ENCODE peak calls at places on chromosome 14, in nine cellular contexts. O, B, X, Z, P, Y, J, M and S are unnamed samples.
A peak's percentile ranks its signal among the peaks of the same experiment; 100 is the strongest.

GRCh38 chr14:104164512-104164911 is 26.1 kb downstream of the KIF26A start:
- DNase-seq in J (no peak), Z (no peak), Y (no peak), P (no peak), B (no peak), O (no peak), M (no peak), X (no peak), S (no peak)

GRCh38 chr14:105857816-105858675 is 331.7 kb downstream of the TMEM121 start:
- DNase-seq in Z (no peak), X (no peak), O (no peak), J (no peak), B (no peak), M (no peak), P (no peak), Y (peak; percentile 54), S (no peak)

GRCh38 chr14:51836417-51836816 is 24.0 kb upstream of the GNG2 start:
- DNase-seq in Y (no peak), P (no peak), X (no peak), M (no peak), B (no peak), Z (no peak), J (no peak), O (no peak), S (no peak)

GRCh38 chr14:104694991-104695659 is 5.7 kb downstream of the INF2 start:
- DNase-seq in B (no peak), O (peak; percentile 43), J (peak; percentile 54), Y (no peak), Z (no peak), X (no peak), M (no peak), P (no peak), S (no peak)

GRCh38 chr14:28896337-28896736 is 129.8 kb downstream of the FOXG1 start:
- DNase-seq in P (no peak), Y (no peak), Z (no peak), M (no peak), B (no peak), J (no peak), O (no peak), X (no peak), S (no peak)

GRCh38 chr14:99127651-99128167 is 144.3 kb downstream of the BCL11B start:
- DNase-seq in J (no peak), X (no peak), Y (no peak), B (no peak), M (no peak), Z (no peak), P (no peak), O (peak; percentile 31), S (no peak)

GRCh38 chr14:32701475-32701874 is 237.2 kb upstream of the NPAS3 start:
- DNase-seq in Y (no peak), X (no peak), O (no peak), J (no peak), P (no peak), B (no peak), M (no peak), Z (no peak), S (no peak)

GRCh38 chr14:102819176-102819628 is 42.0 kb downstream of the TRAF3 start:
- DNase-seq in B (no peak), Y (no peak), O (no peak), Z (no peak), X (no peak), P (peak; percentile 25), J (peak; percentile 44), M (no peak), S (no peak)

GRCh38 chr14:94066089-94066676 is 14.8 kb downstream of the DDX24 start:
- DNase-seq in J (no peak), B (no peak), Z (no peak), P (peak; percentile 59), M (no peak), O (no peak), X (no peak), Y (no peak), S (no peak)

GRCh38 chr14:61468063-61468825 is 146.9 kb downstream of the PRKCH start:
- DNase-seq in O (no peak), Y (no peak), X (no peak), J (no peak), P (no peak), B (no peak), M (no peak), Z (no peak), S (no peak)

GRCh38 chr14:20697273-20698017 is 8.9 kb downstream of the ANG start:
- DNase-seq in B (peak; percentile 75), J (peak; percentile 52), M (peak; percentile 88), Y (peak; percentile 75), O (peak; percentile 68), P (peak; percentile 75), Z (no peak), X (peak; percentile 83), S (peak; percentile 55)

GRCh38 chr14:68110989-68111704 is 291.6 kb downstream of the RAD51B start:
- DNase-seq in J (no peak), P (no peak), B (no peak), X (no peak), Z (no peak), M (no peak), Y (no peak), O (peak; percentile 37), S (no peak)

GRCh38 chr14:99427632-99428315 is 52.9 kb downstream of the SETD3 start:
- DNase-seq in J (no peak), X (no peak), M (peak; percentile 29), P (no peak), O (peak; percentile 17), Z (no peak), B (peak; percentile 56), Y (no peak), S (no peak)

GRCh38 chr14:34920339-34920738 is 45.2 kb upstream of the BAZ1A start:
- DNase-seq in B (peak; percentile 66), M (no peak), Y (no peak), Z (no peak), O (no peak), P (no peak), J (no peak), X (no peak), S (no peak)

GRCh38 chr14:52080817-52081755 is 12.2 kb upstream of the NID2 start:
- DNase-seq in M (peak; percentile 96), P (peak; percentile 14), O (peak; percentile 88), J (no peak), Z (no peak), X (peak; percentile 87), Y (no peak), B (peak; percentile 96), S (peak; percentile 3)

GRCh38 chr14:80845877-80846276 is 95.7 kb downstream of the CEP128 start:
- DNase-seq in Z (no peak), O (no peak), Y (no peak), P (no peak), M (no peak), X (no peak), J (no peak), B (no peak), S (no peak)

GRCh38 chr14:89573399-89573657 is 156.3 kb upstream of the FOXN3 start:
- DNase-seq in B (no peak), P (no peak), J (no peak), Z (no peak), Y (no peak), M (no peak), O (no peak), X (no peak), S (no peak)

GRCh38 chr14:104753528-104754212 is 723 bp downstream of the SIVA1 start:
- DNase-seq in P (peak; percentile 16), B (no peak), Y (peak; percentile 18), O (no peak), M (no peak), X (no peak), Z (no peak), J (no peak), S (no peak)

GRCh38 chr14:26032348-26032747 is 565.5 kb downstream of the NOVA1 start:
- DNase-seq in Y (no peak), P (no peak), Z (no peak), M (no peak), X (no peak), O (no peak), J (no peak), B (no peak), S (no peak)

GRCh38 chr14:54310151-54310851 is 86.5 kb upstream of the CDKN3 start:
- DNase-seq in P (no peak), B (no peak), Y (no peak), X (no peak), O (no peak), Z (no peak), J (no peak), M (no peak), S (no peak)

GRCh38 chr14:99260652-99261551 is 11.1 kb downstream of the BCL11B start:
- DNase-seq in Z (no peak), B (no peak), P (no peak), O (no peak), M (no peak), Y (peak; percentile 4), X (no peak), J (peak; percentile 63), S (no peak)

GRCh38 chr14:56138987-56139386 is 20.8 kb downstream of the PELI2 start:
- DNase-seq in O (no peak), B (no peak), Z (no peak), P (no peak), M (no peak), X (no peak), J (no peak), Y (no peak), S (no peak)

GRCh38 chr14:79144891-79145290 is 974.7 kb downstream of the NRXN3 start:
- DNase-seq in M (peak; percentile 36), X (no peak), Z (no peak), P (no peak), O (no peak), J (no peak), Y (no peak), B (peak; percentile 24), S (no peak)

GRCh38 chr14:52862652-52863338 is 71.4 kb upstream of the GNPNAT1 start:
- DNase-seq in J (no peak), Y (no peak), Z (no peak), P (no peak), B (peak; percentile 88), M (peak; percentile 92), X (no peak), O (peak; percentile 62), S (no peak)

GRCh38 chr14:67574806-67575205 is 25.3 kb downstream of the PIGH start:
- DNase-seq in M (no peak), P (no peak), B (no peak), Y (no peak), X (no peak), J (no peak), Z (no peak), O (no peak), S (no peak)

GRCh38 chr14:64059454-64060198 is 206.8 kb downstream of the SYNE2 start:
- DNase-seq in P (no peak), J (no peak), X (no peak), B (no peak), Y (no peak), Z (no peak), O (no peak), M (no peak), S (no peak)

GRCh38 chr14:23577710-23578392 is 739 bp downstream of the JPH4 start:
- DNase-seq in O (no peak), M (no peak), B (no peak), X (no peak), Z (no peak), J (no peak), Y (no peak), P (no peak), S (no peak)

GRCh38 chr14:92459479-92460421 is 53.8 kb upstream of the RIN3 start:
- DNase-seq in Y (no peak), J (no peak), Z (no peak), M (peak; percentile 53), O (no peak), B (no peak), X (no peak), P (no peak), S (no peak)

GRCh38 chr14:80535171-80535570 is 323.9 kb upstream of the DIO2 start:
- DNase-seq in O (no peak), Z (no peak), P (no peak), M (no peak), Y (no peak), X (no peak), J (no peak), B (no peak), S (no peak)

GRCh38 chr14:32932921-32933622 is 5.6 kb upstream of the NPAS3 start:
- DNase-seq in J (no peak), Z (no peak), X (no peak), B (no peak), Y (no peak), O (no peak), M (no peak), P (no peak), S (no peak)

GRCh38 chr14:30874120-30874998 is at the start of gene COCH:
- DNase-seq in O (no peak), J (no peak), P (peak; percentile 71), M (no peak), Z (no peak), X (peak; percentile 41), B (no peak), Y (peak; percentile 82), S (peak; percentile 4)